ENCODE peak calls at places on chromosome X, in eight cellular contexts. F is PC-3; R is MM.1S; H is CD8-positive, alpha-beta T cell; G is lower lobe of right lung; U is OCI-LY7; P is heart right ventricle; K is CD8-positive, alpha-beta memory T cell. Q is an unnamed sample. For H3K4me1, the result is how much of the 10 kb centered on the place peaks cover.

GRCh38 chrX:56794831-56795230 is 65.8 kb downstream of the NBDY start:
- DNase-seq in U (no peak), K (no peak), P (no peak), G (no peak), F (no peak), R (no peak), H (no peak), Q (no peak)

GRCh38 chrX:21509912-21510311 is 135.7 kb downstream of the CNKSR2 start:
- DNase-seq in P (no peak), U (no peak), F (peak), R (no peak), G (no peak), K (no peak), H (no peak), Q (no peak)

GRCh38 chrX:70001269-70001668 is 48.5 kb downstream of the AWAT2 start:
- DNase-seq in R (no peak), F (no peak), U (no peak), G (no peak), H (no peak), P (peak), K (no peak), Q (no peak)

GRCh38 chrX:3468031-3468430 is 121.6 kb upstream of the MXRA5 start:
- DNase-seq in K (no peak), H (no peak), R (no peak), G (no peak), P (no peak), F (no peak), U (no peak), Q (no peak)

GRCh38 chrX:73977542-73978169 is 326.3 kb upstream of the ZCCHC13 start:
- DNase-seq in K (no peak), R (peak), F (no peak), P (no peak), G (no peak), H (peak), U (no peak), Q (no peak)

GRCh38 chrX:13013353-13014110 is 30.9 kb downstream of the FAM9C start:
- DNase-seq in P (peak), U (peak), G (no peak), F (no peak), K (no peak), H (no peak), R (no peak), Q (peak)

GRCh38 chrX:95536111-95536510 is 1148.5 kb upstream of the DIAPH2 start:
- DNase-seq in R (no peak), U (no peak), H (no peak), G (no peak), K (no peak), F (no peak), P (no peak), Q (no peak)

GRCh38 chrX:13285693-13286092 is 34.2 kb downstream of the ATXN3L start:
- DNase-seq in F (no peak), P (no peak), G (no peak), H (no peak), K (no peak), U (no peak), R (no peak), Q (no peak)

GRCh38 chrX:129823115-129823514 is 20.6 kb downstream of the ZDHHC9 start:
- DNase-seq in R (peak), K (peak), G (no peak), H (peak), U (peak), P (peak), F (peak), Q (no peak)

GRCh38 chrX:45351478-45351877 is 150.8 kb upstream of the DIPK2B start:
- DNase-seq in G (no peak), H (no peak), U (no peak), P (no peak), F (peak), R (no peak), K (no peak), Q (no peak)

GRCh38 chrX:80223922-80224579 is 196.2 kb upstream of the TENT5D start:
- DNase-seq in U (no peak), P (no peak), H (no peak), G (no peak), F (peak), R (no peak), K (no peak), Q (no peak)

GRCh38 chrX:13742397-13743176 is 8.0 kb downstream of the OFD1 start:
- DNase-seq in F (no peak), G (no peak), K (peak), R (peak), P (no peak), U (peak), H (peak), Q (no peak)

GRCh38 chrX:102846544-102847236 is 90.4 kb upstream of the RAB40AL start:
- DNase-seq in U (no peak), F (peak), H (no peak), R (no peak), P (no peak), G (no peak), K (no peak), Q (no peak)

GRCh38 chrX:140697618-140698017 is 11.9 kb upstream of the LINC00632 start:
- DNase-seq in H (no peak), G (no peak), F (peak), P (no peak), U (no peak), R (no peak), K (no peak), Q (no peak)

GRCh38 chrX:8237718-8238117 is 66.7 kb upstream of the VCX2 start:
- DNase-seq in U (no peak), K (no peak), F (peak), H (peak), P (no peak), R (no peak), G (no peak), Q (no peak)

GRCh38 chrX:44529315-44529714 is 13.3 kb downstream of the FUNDC1 start:
- DNase-seq in P (no peak), G (no peak), H (no peak), F (no peak), U (no peak), K (no peak), R (no peak), Q (no peak)

GRCh38 chrX:97057349-97057909 is 173.7 kb downstream of the RPA4 start:
- DNase-seq in P (no peak), G (no peak), U (no peak), H (no peak), K (no peak), R (no peak), F (peak), Q (no peak)

GRCh38 chrX:320126-320783 is 1.7 kb upstream of the GTPBP6 start:
- DNase-seq in P (no peak), G (peak), K (no peak), H (no peak), F (peak), U (no peak), R (no peak), Q (no peak)

GRCh38 chrX:37685452-37686347 is at the start of gene XK:
- DNase-seq in H (peak), K (peak), R (peak), U (no peak), F (peak), P (peak), G (peak), Q (peak)

GRCh38 chrX:104335765-104336164 is 81.0 kb upstream of the ESX1 start:
- DNase-seq in G (no peak), K (no peak), P (no peak), U (no peak), R (no peak), F (peak), H (no peak), Q (no peak)

GRCh38 chrX:40199704-40200103 is 101.9 kb upstream of the BCOR start:
- DNase-seq in K (no peak), H (no peak), F (peak), R (no peak), P (no peak), U (no peak), G (no peak), Q (no peak)

GRCh38 chrX:44474410-44474809 is 68.2 kb downstream of the FUNDC1 start:
- DNase-seq in R (no peak), K (no peak), U (no peak), P (no peak), H (no peak), F (peak), G (no peak), Q (no peak)

GRCh38 chrX:44439242-44439641 is 95.8 kb upstream of the EFHC2 start:
- DNase-seq in K (no peak), H (no peak), P (no peak), U (no peak), G (no peak), R (no peak), F (peak), Q (peak)

GRCh38 chrX:76195579-76195978 is 22.7 kb downstream of the PBDC1 start:
- DNase-seq in F (no peak), R (no peak), G (no peak), H (no peak), U (no peak), K (no peak), P (no peak), Q (no peak)

GRCh38 chrX:43702660-43703059 is 46.6 kb downstream of the MAOA start:
- DNase-seq in F (no peak), U (no peak), K (no peak), G (no peak), P (no peak), H (no peak), R (no peak), Q (no peak)

GRCh38 chrX:132058050-132058449 is 34.9 kb downstream of the STK26 start:
- DNase-seq in P (no peak), G (no peak), R (no peak), U (no peak), K (no peak), H (no peak), F (no peak), Q (no peak)

GRCh38 chrX:41377624-41378023 is 43.7 kb downstream of the DDX3X start:
- DNase-seq in U (no peak), R (no peak), G (no peak), F (no peak), P (no peak), K (no peak), H (no peak), Q (no peak)

GRCh38 chrX:154730271-154730883 is 20.5 kb downstream of the GAB3 start:
- DNase-seq in H (no peak), U (no peak), P (peak), R (no peak), K (no peak), F (peak), G (peak), Q (no peak)

GRCh38 chrX:109732319-109732779 is 708 bp downstream of the ACSL4 start:
- DNase-seq in H (peak), K (peak), R (peak), U (peak), F (peak), P (no peak), G (no peak), Q (no peak)

GRCh38 chrX:150258463-150259430 is 104.4 kb upstream of the MAMLD1 start:
- DNase-seq in F (no peak), R (no peak), K (no peak), P (no peak), U (no peak), H (no peak), G (no peak), Q (peak)

GRCh38 chrX:73823473-73824004 is 260.5 kb downstream of the CHIC1 start:
- DNase-seq in U (no peak), F (no peak), H (no peak), P (no peak), K (no peak), G (no peak), R (no peak), Q (no peak)

GRCh38 chrX:16828126-16828908 is 41.8 kb downstream of the RBBP7 start:
- DNase-seq in P (peak), K (no peak), F (no peak), U (no peak), H (no peak), G (no peak), R (no peak), Q (no peak)

GRCh38 chrX:74090049-74090448 is 213.9 kb upstream of the ZCCHC13 start:
- DNase-seq in P (no peak), F (no peak), U (no peak), H (no peak), K (no peak), R (no peak), G (no peak), Q (no peak)

GRCh38 chrX:13875572-13875971 is 58.7 kb upstream of the GPM6B start:
- DNase-seq in F (no peak), P (no peak), U (no peak), H (no peak), G (no peak), K (no peak), R (no peak), Q (no peak)

GRCh38 chrX:136166221-136166855 is 19.0 kb downstream of the FHL1 start:
- DNase-seq in K (no peak), P (peak), R (no peak), H (no peak), U (peak), F (peak), G (no peak), Q (no peak)
- H3K4me1 ChIP-seq in K (under half), P (under half), R (under half), H (under half), U (under half), F (under half), G (under half), Q (under half)

DNA sequence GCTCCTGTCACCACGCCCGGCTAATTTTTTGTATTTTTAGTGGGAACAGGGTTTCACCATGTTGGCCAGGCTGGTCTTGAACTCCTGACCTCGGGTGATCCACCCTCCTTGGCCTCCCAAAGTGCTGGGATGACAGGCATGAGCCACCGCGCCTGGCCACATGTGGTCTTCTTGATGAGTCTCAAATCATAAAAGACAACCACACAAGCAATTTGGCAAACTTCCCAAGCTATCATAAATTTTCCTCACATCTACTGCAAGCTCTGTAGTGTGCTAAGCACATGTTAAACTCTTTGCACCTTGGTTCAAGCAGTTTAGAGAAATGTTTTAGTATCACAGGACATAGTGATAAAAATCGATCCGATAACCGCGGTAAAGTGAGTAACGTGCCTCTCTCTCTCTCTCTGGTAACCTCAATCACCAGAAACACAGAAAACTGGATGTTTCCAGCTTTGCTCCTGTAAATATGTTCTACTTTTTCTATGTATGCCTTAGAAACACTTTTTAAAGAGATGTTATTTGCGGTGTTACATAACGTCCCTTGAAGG is 256.8 kb downstream of the DHRSX start:
- DNase-seq in F (no peak), H (no peak), G (no peak), U (no peak), K (no peak), R (no peak), P (no peak), Q (no peak)
- H3K4me1 ChIP-seq in F (under half), H (under half), G (under half), U (under half), K (under half), R (under half), P (under half), Q (under half)

GRCh38 chrX:25023908-25024307 is 8.1 kb upstream of the ARX start:
- DNase-seq in P (no peak), H (no peak), G (no peak), R (no peak), K (no peak), U (no peak), F (no peak), Q (no peak)

GRCh38 chrX:25019707-25020390 is 4.1 kb upstream of the ARX start:
- DNase-seq in G (no peak), F (no peak), K (no peak), P (no peak), H (no peak), U (no peak), R (no peak), Q (no peak)

GRCh38 chrX:25020391-25021131 is 4.8 kb upstream of the ARX start:
- DNase-seq in K (no peak), U (peak), H (peak), G (no peak), P (no peak), F (no peak), R (peak), Q (no peak)

GRCh38 chrX:25021132-25021498 is 5.3 kb upstream of the ARX start:
- DNase-seq in F (no peak), K (no peak), P (no peak), H (no peak), R (no peak), U (no peak), G (no peak), Q (no peak)

GRCh38 chrX:25022499-25023325 is 6.9 kb upstream of the ARX start:
- DNase-seq in H (no peak), R (no peak), F (no peak), P (no peak), G (no peak), K (no peak), U (no peak), Q (no peak)
- H3K4me1 ChIP-seq in H (under half), R (under half), F (under half), P (under half), G (under half), K (under half), U (under half), Q (under half)

GRCh38 chrX:153640045-153640686 is 6.8 kb upstream of the DUSP9 start:
- DNase-seq in R (no peak), G (no peak), P (no peak), K (no peak), H (no peak), U (no peak), F (no peak), Q (peak)

GRCh38 chrX:153640736-153641574 is 6.0 kb upstream of the DUSP9 start:
- DNase-seq in R (no peak), F (no peak), G (no peak), U (no peak), K (no peak), P (no peak), H (no peak), Q (peak)

GRCh38 chrX:153638436-153639176 is 8.4 kb upstream of the DUSP9 start:
- DNase-seq in K (no peak), F (no peak), U (no peak), H (no peak), G (no peak), P (no peak), R (no peak), Q (peak)

GRCh38 chrX:153638041-153638371 is 9.0 kb upstream of the DUSP9 start:
- DNase-seq in F (no peak), U (no peak), K (no peak), P (no peak), G (no peak), H (no peak), R (no peak), Q (no peak)

DNA sequence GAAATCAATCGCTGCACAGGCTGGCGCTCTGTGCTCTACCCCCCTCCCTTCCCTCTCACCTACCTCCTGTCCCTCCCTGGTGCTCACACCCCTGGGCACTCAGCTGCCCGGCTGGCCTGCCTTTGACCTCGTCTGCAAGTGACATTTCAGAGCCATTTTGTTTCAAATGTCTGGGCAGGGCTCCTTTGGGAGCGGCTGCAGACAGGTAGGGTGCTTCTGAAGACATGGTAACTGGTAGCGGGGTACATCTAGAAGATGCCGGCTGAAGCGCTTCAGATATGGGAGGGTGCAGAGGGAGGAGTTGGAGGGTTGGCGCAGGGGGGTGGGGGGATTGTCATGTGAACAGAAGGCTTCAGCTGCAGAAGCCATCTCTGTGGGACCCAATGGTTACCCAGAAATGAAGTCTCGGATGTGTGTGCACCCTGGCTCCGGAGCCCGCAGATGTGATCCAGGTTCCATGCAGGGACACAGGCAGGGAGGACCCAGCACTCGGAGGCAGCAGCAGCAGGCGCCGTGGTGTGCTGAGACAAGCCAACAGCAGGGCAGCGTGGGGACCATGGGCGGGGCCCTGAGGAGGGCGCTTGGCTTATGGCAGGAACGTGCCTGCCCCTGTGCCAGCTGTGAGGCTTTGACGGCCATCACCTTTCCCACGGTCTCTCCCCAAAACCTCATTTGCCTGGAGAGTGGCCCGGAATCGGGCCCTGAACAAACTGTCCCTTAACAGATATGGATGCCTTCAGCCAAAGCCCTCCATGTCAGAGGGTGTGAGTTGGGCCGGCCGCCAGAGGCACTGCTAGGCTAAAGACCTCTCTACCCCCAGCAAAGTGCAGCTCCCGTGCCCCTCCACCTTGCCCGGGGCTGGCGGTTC is 7.6 kb upstream of the DUSP9 start:
- DNase-seq in G (no peak), P (no peak), F (no peak), K (no peak), H (no peak), U (no peak), R (no peak), Q (peak)
- H3K4me1 ChIP-seq in G (under half), P (under half), F (under half), K (under half), H (under half), U (under half), R (under half), Q (under half)

Q was measured in osteoblast.